ENCODE peak calls at places on chromosome 6, in six cellular contexts. A is IMR-90, O is heart left ventricle, I is adrenal gland, F is stomach, P is ovary. U is an unnamed sample. For H3K27me3, the result is how much of the 10 kb centered on the place peaks cover.

GRCh38 chr6:131062245-131063027 is 609 bp downstream of the EPB41L2 start:
- DNase-seq in A (no peak), O (peak), I (peak), F (peak), P (peak), U (peak)

GRCh38 chr6:138987299-138987642 is 782 bp downstream of the REPS1 start:
- DNase-seq in A (no peak), O (peak), I (no peak), F (no peak), P (no peak), U (peak)

GRCh38 chr6:85675030-85675819 is 32.5 kb upstream of the SYNCRIP start:
- DNase-seq in A (peak), O (no peak), I (peak), F (no peak), P (no peak), U (no peak)

GRCh38 chr6:47307362-47308222 is 2.1 kb downstream of the TNFRSF21 start:
- DNase-seq in A (no peak), O (no peak), I (no peak), F (no peak), P (no peak), U (no peak)

GRCh38 chr6:103769431-103769830 is 1090.3 kb downstream of the HACE1 start:
- DNase-seq in A (no peak), O (no peak), I (no peak), F (no peak), P (no peak), U (no peak)

GRCh38 chr6:109449064-109449788 is 6.3 kb downstream of the MICAL1 start:
- DNase-seq in A (no peak), O (no peak), I (no peak), F (peak), P (no peak), U (no peak)

GRCh38 chr6:98777762-98778161 is 56.6 kb upstream of the POU3F2 start:
- DNase-seq in A (no peak), O (no peak), I (no peak), F (no peak), P (no peak), U (no peak)

GRCh38 chr6:127022297-127022696 is 96.2 kb upstream of the RSPO3 start:
- DNase-seq in A (no peak), O (no peak), I (peak), F (peak), P (no peak), U (peak)

GRCh38 chr6:147040041-147040440 is 164.2 kb upstream of the STXBP5 start:
- DNase-seq in A (peak), O (no peak), I (no peak), F (no peak), P (no peak), U (no peak)

GRCh38 chr6:15443119-15443518 is 197.2 kb downstream of the JARID2 start:
- DNase-seq in A (peak), O (no peak), I (no peak), F (no peak), P (no peak), U (no peak)

GRCh38 chr6:8860671-8861070 is 425.3 kb upstream of the SLC35B3 start:
- DNase-seq in A (no peak), O (no peak), I (no peak), F (no peak), P (no peak), U (no peak)

GRCh38 chr6:108673153-108673552 is 112.4 kb downstream of the FOXO3 start:
- DNase-seq in A (no peak), O (no peak), I (no peak), F (no peak), P (no peak), U (no peak)

GRCh38 chr6:133040025-133040838 is 200.9 kb upstream of the EYA4 start:
- DNase-seq in A (peak), O (no peak), I (no peak), F (no peak), P (no peak), U (peak)

GRCh38 chr6:150250826-150251225 is 108.0 kb downstream of the PPP1R14C start:
- DNase-seq in A (peak), O (no peak), I (no peak), F (no peak), P (no peak), U (peak)

GRCh38 chr6:125486881-125487280 is 185.1 kb upstream of the HDDC2 start:
- DNase-seq in A (no peak), O (no peak), I (no peak), F (no peak), P (no peak), U (no peak)

GRCh38 chr6:15343490-15344185 is 97.8 kb downstream of the JARID2 start:
- DNase-seq in A (no peak), O (no peak), I (no peak), F (no peak), P (no peak), U (no peak)

GRCh38 chr6:49348561-49348960 is 114.5 kb downstream of the MMUT start:
- DNase-seq in A (no peak), O (no peak), I (no peak), F (no peak), P (no peak), U (no peak)

GRCh38 chr6:161984707-161985106 is 710.8 kb upstream of the AGPAT4 start:
- DNase-seq in A (no peak), O (no peak), I (no peak), F (no peak), P (no peak), U (no peak)

GRCh38 chr6:87756858-87757257 is 54.8 kb upstream of the AKIRIN2 start:
- DNase-seq in A (peak), O (no peak), I (no peak), F (no peak), P (no peak), U (no peak)

GRCh38 chr6:35605600-35605999 is 83.1 kb downstream of the FKBP5 start:
- DNase-seq in A (no peak), O (no peak), I (no peak), F (no peak), P (no peak), U (no peak)

GRCh38 chr6:153957409-153957808 is 81.6 kb upstream of the OPRM1 start:
- DNase-seq in A (no peak), O (no peak), I (no peak), F (no peak), P (no peak), U (no peak)

GRCh38 chr6:166764473-166765233 is 137.6 kb upstream of the RPS6KA2 start:
- DNase-seq in A (no peak), O (no peak), I (no peak), F (peak), P (no peak), U (no peak)

GRCh38 chr6:166768761-166769160 is 141.7 kb upstream of the RPS6KA2 start:
- DNase-seq in A (no peak), O (no peak), I (no peak), F (no peak), P (no peak), U (no peak)

GRCh38 chr6:166765234-166765541 is 138.1 kb upstream of the RPS6KA2 start:
- DNase-seq in A (no peak), O (no peak), I (no peak), F (peak), P (no peak), U (no peak)

GRCh38 chr6:166767191-166767590 is 140.1 kb upstream of the RPS6KA2 start:
- DNase-seq in A (no peak), O (no peak), I (no peak), F (peak), P (no peak), U (no peak)

GRCh38 chr6:166766769-166767168 is 139.7 kb upstream of the RPS6KA2 start:
- DNase-seq in A (no peak), O (no peak), I (no peak), F (peak), P (no peak), U (no peak)
- H3K4me3 ChIP-seq in A (no peak), O (no peak), I (no peak), F (no peak), P (no peak), U (no peak)

GRCh38 chr6:44255848-44256247 is 1.5 kb downstream of the SLC35B2 start:
- DNase-seq in A (no peak), O (no peak), I (no peak), F (no peak), P (no peak), U (no peak)

GRCh38 chr6:44257753-44258324 is 511 bp upstream of the SLC35B2 start:
- DNase-seq in A (no peak), O (no peak), I (no peak), F (no peak), P (no peak), U (no peak)

GRCh38 chr6:44256291-44257006 is 879 bp downstream of the SLC35B2 start:
- DNase-seq in A (no peak), O (no peak), I (no peak), F (peak), P (no peak), U (peak)

GRCh38 chr6:44258325-44258863 is 1.1 kb upstream of the SLC35B2 start:
- DNase-seq in A (no peak), O (no peak), I (no peak), F (no peak), P (no peak), U (no peak)

GRCh38 chr6:44257007-44257752 is at the start of gene SLC35B2:
- DNase-seq in A (peak), O (peak), I (peak), F (peak), P (peak), U (peak)
- TF ChIP-seq POLR2A in A (peak), O (peak), I (peak), F (no peak), P (peak), U (no peak)

DNA sequence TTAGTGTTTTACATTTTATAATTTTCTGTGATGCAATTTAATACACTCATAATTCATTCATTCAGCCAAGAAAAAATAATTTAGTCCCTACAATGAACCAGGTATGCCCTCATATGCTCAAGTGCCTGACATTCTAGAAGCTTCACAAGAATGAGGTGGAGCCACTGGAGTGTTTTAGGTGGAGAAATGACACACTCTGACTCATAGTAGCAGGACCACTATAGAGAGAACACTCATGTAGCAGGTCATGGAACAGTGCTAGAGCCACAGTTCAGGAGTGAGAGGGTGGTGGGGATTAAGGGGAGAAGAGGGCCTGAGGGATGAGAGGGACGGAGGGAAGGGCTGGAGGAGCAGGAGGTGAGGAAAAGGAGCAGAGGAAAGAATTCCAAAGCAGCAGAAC is 1.4 kb upstream of the HLA-G start:
- DNase-seq in A (no peak), O (no peak), I (no peak), F (no peak), P (no peak), U (no peak)
- H3K27me3 ChIP-seq in A (under half), O (under half), I (under half), F (under half), P (under half), U (under half)

DNA sequence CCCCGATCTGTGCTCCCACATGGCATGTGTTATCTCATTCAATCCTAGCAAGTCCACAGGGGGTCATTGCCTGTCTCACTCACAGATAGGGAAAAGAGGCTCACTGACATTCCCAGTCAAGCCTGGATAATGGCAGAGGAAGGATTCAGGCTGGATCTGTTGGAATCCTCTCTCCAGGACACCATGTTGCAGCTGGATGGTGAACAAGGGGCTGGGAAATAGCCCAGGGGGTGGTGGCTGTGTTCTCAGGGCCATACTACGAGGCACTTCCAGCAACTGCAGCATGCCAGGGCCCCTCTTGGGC is 5.0 kb upstream of the SPDEF start:
- DNase-seq in A (no peak), O (no peak), I (no peak), F (no peak), P (no peak), U (no peak)
- H3K4me3 ChIP-seq in A (no peak), O (no peak), I (no peak), F (no peak), P (no peak), U (no peak)

GRCh38 chr6:144059139-144059538 is 36.2 kb downstream of the SF3B5 start:
- DNase-seq in A (no peak), O (no peak), I (no peak), F (no peak), P (no peak), U (no peak)

GRCh38 chr6:144052488-144052887 is 42.9 kb downstream of the SF3B5 start:
- DNase-seq in A (no peak), O (no peak), I (no peak), F (no peak), P (no peak), U (no peak)

GRCh38 chr6:144053601-144054000 is 41.8 kb downstream of the SF3B5 start:
- DNase-seq in A (no peak), O (no peak), I (no peak), F (no peak), P (no peak), U (no peak)

DNA sequence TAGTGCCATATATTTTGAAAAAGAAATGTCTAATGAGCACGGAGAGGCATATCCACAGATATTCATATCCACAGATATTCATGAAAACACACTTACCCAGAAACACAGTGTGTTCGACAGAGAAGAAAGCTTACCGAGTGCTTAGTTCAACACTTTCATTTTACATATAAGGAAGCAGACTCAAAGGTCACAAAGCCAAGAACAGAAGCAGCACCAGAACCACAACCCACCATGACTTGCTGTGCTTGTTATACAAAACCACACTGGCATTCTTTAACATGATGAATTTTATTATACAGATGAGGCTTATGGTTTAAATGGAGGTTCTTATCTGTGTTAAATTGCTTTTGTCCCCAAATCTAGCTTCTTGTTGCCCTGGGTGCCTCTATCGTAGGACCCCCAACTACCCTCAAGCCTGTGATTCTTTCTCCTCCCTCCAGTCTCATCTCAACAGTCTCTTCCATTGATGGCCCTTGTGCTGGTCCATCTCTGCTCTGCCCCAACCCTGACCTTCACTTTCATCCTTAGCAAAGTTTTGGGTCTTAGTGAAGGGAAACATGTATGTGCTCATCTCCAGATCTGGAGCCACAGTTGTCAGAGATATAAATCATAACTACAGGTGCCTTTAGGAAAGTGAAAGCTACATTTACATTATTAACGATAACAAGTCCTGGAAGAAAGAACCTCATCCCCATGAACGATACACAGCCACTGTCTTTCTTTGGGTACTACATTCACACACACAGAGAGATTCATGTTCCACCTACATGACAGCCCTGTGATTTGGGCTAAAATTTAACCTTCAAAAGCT is 40.0 kb downstream of the SF3B5 start:
- DNase-seq in A (no peak), O (no peak), I (no peak), F (no peak), P (no peak), U (no peak)
- TF ChIP-seq POLR2A in A (no peak), O (no peak), I (no peak), F (no peak), P (no peak), U (no peak)

DNA sequence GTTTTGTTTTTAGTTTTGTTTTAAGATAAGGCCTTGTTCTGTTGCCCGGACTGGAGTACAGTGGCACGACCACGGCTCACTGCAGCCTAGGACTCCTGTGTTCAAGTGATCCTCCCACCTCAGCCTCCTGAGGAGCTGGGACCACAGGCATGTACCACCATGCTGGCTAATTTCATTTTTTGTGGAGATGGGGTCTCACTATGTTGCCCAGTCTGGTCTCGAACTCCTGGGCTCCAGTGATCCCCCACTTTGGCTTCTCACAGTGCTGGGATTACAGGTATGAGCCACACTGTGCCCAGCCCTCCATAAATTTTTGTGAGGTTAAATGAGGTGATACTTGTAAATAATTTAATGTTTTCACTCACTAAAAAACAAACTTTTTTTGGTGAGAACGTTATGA is 76.6 kb downstream of the ARID1B start:
- DNase-seq in A (no peak), O (no peak), I (no peak), F (no peak), P (no peak), U (no peak)
- H3K27me3 ChIP-seq in A (under half), O (under half), I (under half), F (under half), P (under half), U (under half)

GRCh38 chr6:12749531-12750379 is 33.2 kb downstream of the PHACTR1 start:
- DNase-seq in A (no peak), O (no peak), I (no peak), F (no peak), P (no peak), U (no peak)
- H3K4me3 ChIP-seq in A (no peak), O (peak), I (no peak), F (peak), P (no peak), U (no peak)

GRCh38 chr6:32637219-32637880 is at the start of gene HLA-DQA1:
- DNase-seq in A (no peak), O (peak), I (peak), F (no peak), P (no peak), U (no peak)
- TF ChIP-seq POLR2A in A (no peak), O (no peak), I (peak), F (no peak), P (no peak), U (no peak)

U was measured in thyroid gland.